ENCODE peak calls at places on chromosomes 2 and 18, in six cellular contexts. V is AG04450, Q is GM04504, H is Kasumi-1, U is HTR-8/SVneo, N is adrenal gland. C is an unnamed sample.

GRCh38 chr2:173574713-173575112 is 220.0 kb downstream of the CDCA7 start:
- DNase-seq in V (no peak), Q (no peak), H (no peak), U (no peak), N (no peak), C (no peak)

GRCh38 chr2:207161247-207161646 is 4.5 kb downstream of the KLF7 start:
- DNase-seq in V (no peak), Q (no peak), H (no peak), U (no peak), N (peak), C (no peak)

GRCh38 chr2:167946367-167946955 is 300.9 kb downstream of the STK39 start:
- DNase-seq in V (no peak), Q (no peak), H (no peak), U (no peak), N (no peak), C (no peak)

GRCh38 chr2:3316456-3317276 is 61.0 kb downstream of the EIPR1 start:
- DNase-seq in V (no peak), Q (no peak), H (no peak), U (no peak), N (no peak), C (no peak)

GRCh38 chr2:217551229-217551909 is 451.4 kb downstream of the TNS1 start:
- DNase-seq in V (peak), Q (no peak), H (no peak), U (peak), N (peak), C (no peak)

GRCh38 chr2:159111346-159111922 is 143.0 kb downstream of the TANC1 start:
- DNase-seq in V (no peak), Q (no peak), H (no peak), U (no peak), N (no peak), C (no peak)

GRCh38 chr2:225042800-225043167 is 516 bp upstream of the DOCK10 start:
- DNase-seq in V (no peak), Q (no peak), H (no peak), U (no peak), N (no peak), C (no peak)

GRCh38 chr2:383888-384287 is 96.0 kb upstream of the ALKAL2 start:
- DNase-seq in V (no peak), Q (no peak), H (no peak), U (no peak), N (no peak), C (no peak)

GRCh38 chr18:48695671-48696070 is 156.8 kb downstream of the CTIF start:
- DNase-seq in V (no peak), Q (no peak), H (no peak), U (no peak), N (no peak), C (no peak)

GRCh38 chr18:78776706-78777105 is 202.9 kb upstream of the SALL3 start:
- DNase-seq in V (no peak), Q (no peak), H (no peak), U (no peak), N (no peak), C (no peak)

GRCh38 chr2:229780856-229781773 is 66.8 kb upstream of the DNER start:
- DNase-seq in V (peak), Q (peak), H (peak), U (peak), N (no peak), C (no peak)

GRCh38 chr18:51330148-51330547 is 132.7 kb upstream of the MEX3C start:
- DNase-seq in V (no peak), Q (no peak), H (no peak), U (no peak), N (no peak), C (no peak)

GRCh38 chr18:50644807-50645206 is 84.9 kb downstream of the MAPK4 start:
- DNase-seq in V (no peak), Q (no peak), H (peak), U (peak), N (no peak), C (no peak)

GRCh38 chr2:212708346-212708745 is 169.7 kb upstream of the ERBB4 start:
- DNase-seq in V (no peak), Q (peak), H (no peak), U (no peak), N (no peak), C (no peak)

GRCh38 chr18:3885209-3885792 is 435.3 kb downstream of the TGIF1 start:
- DNase-seq in V (no peak), Q (no peak), H (peak), U (peak), N (no peak), C (no peak)

GRCh38 chr2:199458017-199458805 is 472 bp upstream of the SATB2 start:
- DNase-seq in V (no peak), Q (no peak), H (peak), U (no peak), N (peak), C (peak)

GRCh38 chr18:44821924-44822323 is 141.2 kb downstream of the SETBP1 start:
- DNase-seq in V (no peak), Q (no peak), H (no peak), U (no peak), N (no peak), C (no peak)

GRCh38 chr2:236177967-236178909 is 10.1 kb upstream of the GBX2 start:
- DNase-seq in V (no peak), Q (no peak), H (no peak), U (peak), N (peak), C (no peak)

GRCh38 chr2:8882094-8882493 is 44.7 kb upstream of the KIDINS220 start:
- DNase-seq in V (no peak), Q (no peak), H (peak), U (peak), N (no peak), C (no peak)

GRCh38 chr18:63837556-63837955 is 49.9 kb upstream of the SERPINB2 start:
- DNase-seq in V (no peak), Q (no peak), H (no peak), U (no peak), N (no peak), C (no peak)

GRCh38 chr2:132608222-132608795 is 61.7 kb downstream of the LYPD1 start:
- DNase-seq in V (no peak), Q (no peak), H (no peak), U (no peak), N (no peak), C (no peak)

GRCh38 chr2:55771612-55772011 is 78.0 kb upstream of the PNPT1 start:
- DNase-seq in V (no peak), Q (peak), H (peak), U (peak), N (no peak), C (no peak)

GRCh38 chr18:34322365-34323289 is 97.9 kb upstream of the NOL4 start:
- DNase-seq in V (peak), Q (peak), H (peak), U (no peak), N (peak), C (peak)

C was measured in heart left ventricle.